ENCODE peak calls at places on chromosome 13, in five cellular contexts. Y is HT-29; B is stimulated activated CD8-positive, alpha-beta memory T cell treated with anti-CD3 and anti-CD28 coated beads, Interleukin-2, amount 100 ng/mL, for 1 hour; A is stimulated activated CD4-positive, alpha-beta T cell treated with anti-CD3 and anti-CD28 coated beads, TNF-alpha, amount 100 ng/mL, for 1 hour; O is NCI-H1105 treated with DMSO at 0.1 percent for 48 hours. K is an unnamed sample.
A peak's percentile ranks its signal among the peaks of the same experiment; 100 is the strongest.

GRCh38 chr13:49625392-49626137 is 2.7 kb upstream of the ARL11 start:
- DNase-seq in Y (peak; percentile 64), B (no peak), A (no peak), O (no peak), K (peak; percentile 89)

GRCh38 chr13:98275711-98276171 is 98.7 kb upstream of the RNF113B start:
- DNase-seq in Y (no peak), B (no peak), A (no peak), O (no peak), K (no peak)

GRCh38 chr13:27696731-27697130 is 75.0 kb downstream of the POLR1D start:
- DNase-seq in Y (no peak), B (no peak), A (no peak), O (no peak), K (no peak)

GRCh38 chr13:42116225-42116624 is 67.8 kb downstream of the DGKH start:
- DNase-seq in Y (no peak), B (no peak), A (no peak), O (no peak), K (peak; percentile 24)

GRCh38 chr13:113915786-113916329 is 52.0 kb upstream of the GAS6 start:
- DNase-seq in Y (no peak), B (no peak), A (no peak), O (no peak), K (no peak)

GRCh38 chr13:110326263-110326904 is 19.3 kb downstream of the COL4A2 start:
- DNase-seq in Y (no peak), B (no peak), A (no peak), O (no peak), K (no peak)

GRCh38 chr13:46122304-46122703 is 17.5 kb upstream of the CPB2 start:
- DNase-seq in Y (no peak), B (no peak), A (no peak), O (no peak), K (no peak)

GRCh38 chr13:48009298-48009697 is 8.2 kb upstream of the SUCLA2 start:
- DNase-seq in Y (no peak), B (no peak), A (no peak), O (no peak), K (no peak)

GRCh38 chr13:111973186-111974064 is 93.5 kb upstream of the SOX1 start:
- DNase-seq in Y (no peak), B (no peak), A (no peak), O (no peak), K (no peak)

GRCh38 chr13:40798380-40798779 is 9.0 kb downstream of the SLC25A15 start:
- DNase-seq in Y (no peak), B (no peak), A (no peak), O (no peak), K (no peak)

GRCh38 chr13:74074723-74075122 is 59.5 kb downstream of the KLF12 start:
- DNase-seq in Y (no peak), B (no peak), A (no peak), O (no peak), K (no peak)

GRCh38 chr13:44243198-44243852 is 130.3 kb upstream of the SERP2 start:
- DNase-seq in Y (peak; percentile 93), B (no peak), A (no peak), O (no peak), K (no peak)

GRCh38 chr13:101626925-101627555 is 174.6 kb downstream of the ITGBL1 start:
- DNase-seq in Y (no peak), B (no peak), A (no peak), O (no peak), K (peak; percentile 10)

GRCh38 chr13:99370476-99371272 is 63.5 kb upstream of the GPR183 start:
- DNase-seq in Y (no peak), B (no peak), A (no peak), O (no peak), K (no peak)

GRCh38 chr13:79989251-79989661 is 351.7 kb downstream of the SPRY2 start:
- DNase-seq in Y (no peak), B (no peak), A (no peak), O (no peak), K (peak; percentile 18)

GRCh38 chr13:22945321-22946226 is 235.2 kb upstream of the SGCG start:
- DNase-seq in Y (peak; percentile 40), B (no peak), A (no peak), O (no peak), K (no peak)

GRCh38 chr13:110399801-110400200 is 92.7 kb downstream of the COL4A2 start:
- DNase-seq in Y (no peak), B (no peak), A (no peak), O (no peak), K (no peak)

GRCh38 chr13:23159205-23159586 is 21.6 kb upstream of the SGCG start:
- DNase-seq in Y (no peak), B (no peak), A (no peak), O (no peak), K (peak; percentile 9)

GRCh38 chr13:23794267-23795161 is 94.7 kb downstream of the MIPEP start:
- DNase-seq in Y (peak; percentile 47), B (no peak), A (no peak), O (no peak), K (no peak)

GRCh38 chr13:76289558-76289957 is 596.6 kb downstream of the KCTD12 start:
- DNase-seq in Y (no peak), B (no peak), A (no peak), O (no peak), K (no peak)

GRCh38 chr13:39512687-39513086 is 90.3 kb downstream of the LHFPL6 start:
- DNase-seq in Y (no peak), B (no peak), A (no peak), O (no peak), K (no peak)

GRCh38 chr13:49495783-49496762 is at the start of gene PHF11:
- DNase-seq in Y (peak; percentile 75), B (peak; percentile 73), A (peak; percentile 77), O (no peak), K (peak; percentile 84)

GRCh38 chr13:60755380-60756163 is 358.6 kb downstream of the TDRD3 start:
- DNase-seq in Y (peak; percentile 39), B (no peak), A (no peak), O (no peak), K (peak; percentile 11)

GRCh38 chr13:106649495-106649894 is 81.6 kb upstream of the ARGLU1 start:
- DNase-seq in Y (peak; percentile 88), B (no peak), A (no peak), O (no peak), K (peak; percentile 84)

GRCh38 chr13:91078093-91078679 is 269.3 kb upstream of the MIR17HG start:
- DNase-seq in Y (peak; percentile 53), B (no peak), A (no peak), O (no peak), K (peak; percentile 11)

GRCh38 chr13:48496796-48497195 is 36.1 kb downstream of the RCBTB2 start:
- DNase-seq in Y (no peak), B (no peak), A (no peak), O (no peak), K (peak; percentile 17)

GRCh38 chr13:46571189-46571901 is 18.4 kb downstream of the LRCH1 start:
- DNase-seq in Y (no peak), B (no peak), A (no peak), O (no peak), K (no peak)

GRCh38 chr13:40232321-40232720 is 434.1 kb downstream of the FOXO1 start:
- DNase-seq in Y (no peak), B (no peak), A (no peak), O (no peak), K (no peak)

GRCh38 chr13:73421310-73421912 is 362.6 kb downstream of the KLF5 start:
- DNase-seq in Y (peak; percentile 66), B (no peak), A (no peak), O (no peak), K (peak; percentile 97)

GRCh38 chr13:47481521-47481920 is 519.6 kb downstream of the SUCLA2 start:
- DNase-seq in Y (no peak), B (no peak), A (no peak), O (no peak), K (no peak)